ENCODE peak calls at places on chromosomes 13 and 19, in eight cellular contexts. C, I, P, F, L, J, Y and H are unnamed samples.

GRCh38 chr19:57465680-57466381 is 8.9 kb upstream of the VN1R1 start:
- DNase-seq in P (no peak), L (no peak), J (no peak), Y (no peak), I (no peak), F (no peak), C (no peak), H (no peak)

GRCh38 chr19:12783849-12784393 is 7.4 kb upstream of the JUNB start:
- DNase-seq in L (no peak), F (peak; percentile 82), I (no peak), P (no peak), Y (no peak), C (no peak), J (no peak), H (no peak)

GRCh38 chr19:4909897-4910593 is 744 bp downstream of the UHRF1 start:
- DNase-seq in J (peak; percentile 88), P (peak; percentile 93), C (peak; percentile 98), Y (peak; percentile 90), L (peak; percentile 86), F (peak; percentile 95), I (peak; percentile 91), H (peak; percentile 93)

GRCh38 chr13:49830721-49831120 is 38.2 kb upstream of the KPNA3 start:
- DNase-seq in F (no peak), I (no peak), J (no peak), Y (no peak), L (no peak), P (no peak), C (no peak), H (no peak)

GRCh38 chr13:98687319-98687718 is 65.2 kb downstream of the SLC15A1 start:
- DNase-seq in J (no peak), L (no peak), Y (no peak), P (no peak), I (no peak), C (no peak), F (no peak), H (no peak)

GRCh38 chr13:41651413-41652068 is 194.2 kb downstream of the RGCC start:
- DNase-seq in C (no peak), Y (no peak), J (no peak), F (no peak), L (no peak), I (no peak), P (no peak), H (no peak)

GRCh38 chr13:35940734-35941133 is 190.4 kb downstream of the DCLK1 start:
- DNase-seq in Y (no peak), P (no peak), F (no peak), L (no peak), C (no peak), I (no peak), J (no peak), H (no peak)

GRCh38 chr13:25840261-25840660 is 211.6 kb downstream of the SHISA2 start:
- DNase-seq in C (no peak), L (no peak), F (no peak), I (no peak), P (no peak), J (no peak), Y (no peak), H (no peak)

GRCh38 chr13:98977568-98978270 is at the start of gene DOCK9:
- DNase-seq in C (peak; percentile 59), J (peak; percentile 84), F (peak; percentile 60), I (peak; percentile 96), Y (no peak), L (no peak), P (no peak), H (no peak)

GRCh38 chr13:40096357-40096911 is 441.0 kb downstream of the COG6 start:
- DNase-seq in P (no peak), Y (peak; percentile 10), C (no peak), J (no peak), L (peak; percentile 15), F (no peak), I (no peak), H (peak; percentile 25)

GRCh38 chr19:313988-314815 is 23.0 kb upstream of the PLPP2 start:
- DNase-seq in Y (no peak), P (no peak), F (peak; percentile 23), J (no peak), L (no peak), C (no peak), I (no peak), H (no peak)

GRCh38 chr19:34217952-34218817 is 36.2 kb upstream of the GARRE1 start:
- DNase-seq in L (peak; percentile 32), P (peak; percentile 77), F (no peak), Y (peak; percentile 64), J (no peak), I (no peak), C (peak; percentile 59), H (peak; percentile 71)